ENCODE peak calls at places on chromosomes 7 and 10, in eight cellular contexts. One of them, this sample, is unnamed.
A peak's percentile ranks its signal among the peaks of the same experiment; 100 is the strongest.

GRCh38 chr7:2709553-2710165 is 21.7 kb downstream of the AMZ1 start:
- DNase-seq in mucosa of descending colon: peak; percentile 88
- DNase-seq in GM12865: peak; percentile 95
- DNase-seq in body of pancreas: peak; percentile 73
- DNase-seq in cardiac muscle cell: peak; percentile 75
- DNase-seq in fibroblast of lung: no peak
- DNase-seq in IMR-90: peak; percentile 27
- DNase-seq in epithelial cell of esophagus: peak; percentile 70
- DNase-seq in this sample: peak; percentile 38

GRCh38 chr7:80722596-80723141 is 84.2 kb downstream of the CD36 start:
- DNase-seq in fibroblast of lung: peak; percentile 100
- DNase-seq in IMR-90: peak; percentile 100
- DNase-seq in mucosa of descending colon: no peak
- DNase-seq in cardiac muscle cell: peak; percentile 6
- DNase-seq in epithelial cell of esophagus: peak; percentile 99
- DNase-seq in body of pancreas: peak; percentile 19
- DNase-seq in GM12865: no peak
- DNase-seq in this sample: peak; percentile 99

GRCh38 chr7:132393789-132394261 is 182.4 kb downstream of the PLXNA4 start:
- DNase-seq in GM12865: no peak
- DNase-seq in mucosa of descending colon: no peak
- DNase-seq in IMR-90: no peak
- DNase-seq in fibroblast of lung: peak; percentile 54
- DNase-seq in epithelial cell of esophagus: no peak
- DNase-seq in cardiac muscle cell: no peak
- DNase-seq in body of pancreas: peak; percentile 48
- DNase-seq in this sample: peak; percentile 36

GRCh38 chr10:115818015-115818414 is 455.0 kb downstream of the GFRA1 start:
- DNase-seq in epithelial cell of esophagus: no peak
- DNase-seq in mucosa of descending colon: no peak
- DNase-seq in IMR-90: peak; percentile 43
- DNase-seq in fibroblast of lung: peak; percentile 17
- DNase-seq in cardiac muscle cell: no peak
- DNase-seq in body of pancreas: no peak
- DNase-seq in GM12865: no peak
- DNase-seq in this sample: peak; percentile 35

GRCh38 chr10:113453351-113453750 is 99.5 kb upstream of the HABP2 start:
- DNase-seq in epithelial cell of esophagus: no peak
- DNase-seq in cardiac muscle cell: no peak
- DNase-seq in IMR-90: no peak
- DNase-seq in body of pancreas: no peak
- DNase-seq in GM12865: no peak
- DNase-seq in mucosa of descending colon: no peak
- DNase-seq in fibroblast of lung: no peak
- DNase-seq in this sample: no peak

GRCh38 chr7:130276796-130277762 is 10.4 kb downstream of the CPA2 start:
- DNase-seq in mucosa of descending colon: no peak
- DNase-seq in GM12865: peak; percentile 43
- DNase-seq in cardiac muscle cell: no peak
- DNase-seq in epithelial cell of esophagus: peak; percentile 66
- DNase-seq in fibroblast of lung: peak; percentile 88
- DNase-seq in body of pancreas: no peak
- DNase-seq in IMR-90: peak; percentile 78
- DNase-seq in this sample: peak; percentile 79

GRCh38 chr10:96618648-96619047 is 31.8 kb upstream of the TM9SF3 start:
- DNase-seq in cardiac muscle cell: peak; percentile 38
- DNase-seq in GM12865: no peak
- DNase-seq in body of pancreas: peak; percentile 79
- DNase-seq in IMR-90: no peak
- DNase-seq in fibroblast of lung: peak; percentile 27
- DNase-seq in mucosa of descending colon: no peak
- DNase-seq in epithelial cell of esophagus: no peak
- DNase-seq in this sample: peak; percentile 21

GRCh38 chr7:112089551-112089950 is 116.6 kb downstream of the DOCK4 start:
- DNase-seq in epithelial cell of esophagus: no peak
- DNase-seq in cardiac muscle cell: no peak
- DNase-seq in GM12865: no peak
- DNase-seq in IMR-90: no peak
- DNase-seq in mucosa of descending colon: no peak
- DNase-seq in fibroblast of lung: no peak
- DNase-seq in body of pancreas: no peak
- DNase-seq in this sample: no peak

GRCh38 chr10:78545756-78546155 is 512.1 kb downstream of the RPS24 start:
- DNase-seq in body of pancreas: no peak
- DNase-seq in GM12865: no peak
- DNase-seq in IMR-90: no peak
- DNase-seq in cardiac muscle cell: peak; percentile 30
- DNase-seq in epithelial cell of esophagus: no peak
- DNase-seq in fibroblast of lung: no peak
- DNase-seq in mucosa of descending colon: no peak
- DNase-seq in this sample: no peak

GRCh38 chr7:139231513-139232376 is 708 bp downstream of the UBN2 start:
- DNase-seq in body of pancreas: peak; percentile 22
- DNase-seq in cardiac muscle cell: peak; percentile 62
- DNase-seq in fibroblast of lung: peak; percentile 34
- DNase-seq in epithelial cell of esophagus: peak; percentile 29
- DNase-seq in IMR-90: peak; percentile 6
- DNase-seq in GM12865: peak; percentile 25
- DNase-seq in mucosa of descending colon: peak; percentile 65
- DNase-seq in this sample: no peak

GRCh38 chr7:16421333-16422099 is at the start of gene CRPPA:
- DNase-seq in cardiac muscle cell: peak; percentile 59
- DNase-seq in IMR-90: peak; percentile 21
- DNase-seq in GM12865: no peak
- DNase-seq in epithelial cell of esophagus: peak; percentile 89
- DNase-seq in fibroblast of lung: peak; percentile 56
- DNase-seq in body of pancreas: peak; percentile 45
- DNase-seq in mucosa of descending colon: peak; percentile 55
- DNase-seq in this sample: peak; percentile 50

GRCh38 chr10:784759-785538 is 95.5 kb upstream of the DIP2C start:
- DNase-seq in cardiac muscle cell: peak; percentile 53
- DNase-seq in mucosa of descending colon: no peak
- DNase-seq in epithelial cell of esophagus: peak; percentile 77
- DNase-seq in IMR-90: peak; percentile 88
- DNase-seq in body of pancreas: peak; percentile 81
- DNase-seq in GM12865: no peak
- DNase-seq in fibroblast of lung: peak; percentile 84
- DNase-seq in this sample: peak; percentile 80

GRCh38 chr10:49393301-49393700 is 2.6 kb downstream of the DRGX start:
- DNase-seq in GM12865: no peak
- DNase-seq in cardiac muscle cell: no peak
- DNase-seq in epithelial cell of esophagus: no peak
- DNase-seq in body of pancreas: no peak
- DNase-seq in mucosa of descending colon: no peak
- DNase-seq in IMR-90: no peak
- DNase-seq in fibroblast of lung: no peak
- DNase-seq in this sample: no peak

GRCh38 chr10:33832124-33832787 is 497.8 kb upstream of the NRP1 start:
- DNase-seq in fibroblast of lung: no peak
- DNase-seq in GM12865: no peak
- DNase-seq in cardiac muscle cell: no peak
- DNase-seq in IMR-90: no peak
- DNase-seq in mucosa of descending colon: no peak
- DNase-seq in body of pancreas: no peak
- DNase-seq in epithelial cell of esophagus: no peak
- DNase-seq in this sample: no peak

GRCh38 chr10:71748671-71749191 is 24.6 kb downstream of the VSIR start:
- DNase-seq in cardiac muscle cell: no peak
- DNase-seq in IMR-90: no peak
- DNase-seq in mucosa of descending colon: peak; percentile 90
- DNase-seq in body of pancreas: no peak
- DNase-seq in epithelial cell of esophagus: no peak
- DNase-seq in GM12865: peak; percentile 83
- DNase-seq in fibroblast of lung: no peak
- DNase-seq in this sample: no peak

GRCh38 chr7:101743241-101743994 is 74.0 kb upstream of the CUX1 start:
- DNase-seq in body of pancreas: peak; percentile 59
- DNase-seq in cardiac muscle cell: peak; percentile 79
- DNase-seq in GM12865: peak; percentile 81
- DNase-seq in fibroblast of lung: peak; percentile 74
- DNase-seq in IMR-90: peak; percentile 49
- DNase-seq in mucosa of descending colon: peak; percentile 69
- DNase-seq in epithelial cell of esophagus: peak; percentile 82
- DNase-seq in this sample: peak; percentile 61

GRCh38 chr10:71583076-71583475 is 136.5 kb downstream of the C10orf105 start:
- DNase-seq in GM12865: no peak
- DNase-seq in cardiac muscle cell: no peak
- DNase-seq in mucosa of descending colon: no peak
- DNase-seq in epithelial cell of esophagus: no peak
- DNase-seq in body of pancreas: no peak
- DNase-seq in fibroblast of lung: no peak
- DNase-seq in IMR-90: no peak
- DNase-seq in this sample: no peak

GRCh38 chr7:77205706-77206105 is 6.1 kb upstream of the FGL2 start:
- DNase-seq in body of pancreas: no peak
- DNase-seq in GM12865: no peak
- DNase-seq in epithelial cell of esophagus: no peak
- DNase-seq in mucosa of descending colon: no peak
- DNase-seq in cardiac muscle cell: no peak
- DNase-seq in fibroblast of lung: no peak
- DNase-seq in IMR-90: peak; percentile 39
- DNase-seq in this sample: no peak

GRCh38 chr7:154463794-154464193 is 411.6 kb downstream of the DPP6 start:
- DNase-seq in body of pancreas: no peak
- DNase-seq in GM12865: no peak
- DNase-seq in mucosa of descending colon: no peak
- DNase-seq in IMR-90: no peak
- DNase-seq in cardiac muscle cell: no peak
- DNase-seq in epithelial cell of esophagus: no peak
- DNase-seq in fibroblast of lung: no peak
- DNase-seq in this sample: no peak

GRCh38 chr10:100483876-100484666 is 21.3 kb downstream of the WNT8B start:
- DNase-seq in epithelial cell of esophagus: no peak
- DNase-seq in cardiac muscle cell: no peak
- DNase-seq in IMR-90: no peak
- DNase-seq in GM12865: no peak
- DNase-seq in mucosa of descending colon: no peak
- DNase-seq in fibroblast of lung: no peak
- DNase-seq in body of pancreas: no peak
- DNase-seq in this sample: no peak

GRCh38 chr10:100482834-100483185 is 20.0 kb downstream of the WNT8B start:
- DNase-seq in GM12865: no peak
- DNase-seq in cardiac muscle cell: peak; percentile 3
- DNase-seq in epithelial cell of esophagus: no peak
- DNase-seq in mucosa of descending colon: no peak
- DNase-seq in body of pancreas: no peak
- DNase-seq in fibroblast of lung: no peak
- DNase-seq in IMR-90: no peak
- DNase-seq in this sample: no peak

GRCh38 chr10:100482181-100482833 is 19.5 kb downstream of the WNT8B start:
- DNase-seq in epithelial cell of esophagus: peak; percentile 70
- DNase-seq in GM12865: peak; percentile 76
- DNase-seq in fibroblast of lung: peak; percentile 66
- DNase-seq in cardiac muscle cell: peak; percentile 89
- DNase-seq in IMR-90: peak; percentile 74
- DNase-seq in body of pancreas: peak; percentile 85
- DNase-seq in mucosa of descending colon: peak; percentile 81
- DNase-seq in this sample: peak; percentile 69

GRCh38 chr10:100480002-100480401 is 17.2 kb downstream of the WNT8B start:
- DNase-seq in body of pancreas: no peak
- DNase-seq in IMR-90: no peak
- DNase-seq in cardiac muscle cell: no peak
- DNase-seq in epithelial cell of esophagus: no peak
- DNase-seq in fibroblast of lung: no peak
- DNase-seq in mucosa of descending colon: no peak
- DNase-seq in GM12865: no peak
- DNase-seq in this sample: no peak

GRCh38 chr10:100481462-100482081 is 18.8 kb downstream of the WNT8B start:
- DNase-seq in body of pancreas: peak; percentile 88
- DNase-seq in cardiac muscle cell: peak; percentile 83
- DNase-seq in fibroblast of lung: peak; percentile 70
- DNase-seq in IMR-90: peak; percentile 81
- DNase-seq in GM12865: peak; percentile 91
- DNase-seq in epithelial cell of esophagus: peak; percentile 91
- DNase-seq in mucosa of descending colon: peak; percentile 81
- DNase-seq in this sample: peak; percentile 84
- TF ChIP-seq CTCF in body of pancreas: no peak
- TF ChIP-seq CTCF in cardiac muscle cell: no peak
- TF ChIP-seq CTCF in fibroblast of lung: no peak
- TF ChIP-seq CTCF in IMR-90: no peak
- TF ChIP-seq CTCF in GM12865: no peak
- TF ChIP-seq CTCF in epithelial cell of esophagus: no peak
- TF ChIP-seq CTCF in mucosa of descending colon: no peak
- TF ChIP-seq CTCF in this sample: no peak

GRCh38 chr10:131968949-131969348 is 12.8 kb downstream of the BNIP3 start:
- DNase-seq in cardiac muscle cell: no peak
- DNase-seq in mucosa of descending colon: no peak
- DNase-seq in epithelial cell of esophagus: no peak
- DNase-seq in fibroblast of lung: no peak
- DNase-seq in GM12865: no peak
- DNase-seq in IMR-90: no peak
- DNase-seq in body of pancreas: no peak
- DNase-seq in this sample: no peak
- H3K4me3 ChIP-seq in cardiac muscle cell: no peak overlapping the region
- H3K4me3 ChIP-seq in mucosa of descending colon: no peak overlapping the region
- H3K4me3 ChIP-seq in epithelial cell of esophagus: no peak overlapping the region
- H3K4me3 ChIP-seq in fibroblast of lung: no peak overlapping the region
- H3K4me3 ChIP-seq in GM12865: no peak overlapping the region
- H3K4me3 ChIP-seq in IMR-90: no peak overlapping the region
- H3K4me3 ChIP-seq in body of pancreas: no peak overlapping the region
- H3K4me3 ChIP-seq in this sample: no peak overlapping the region

GRCh38 chr7:146123715-146124114 is 7.1 kb downstream of the CNTNAP2 start:
- DNase-seq in body of pancreas: no peak
- DNase-seq in epithelial cell of esophagus: no peak
- DNase-seq in mucosa of descending colon: no peak
- DNase-seq in IMR-90: no peak
- DNase-seq in GM12865: no peak
- DNase-seq in cardiac muscle cell: no peak
- DNase-seq in fibroblast of lung: no peak
- DNase-seq in this sample: no peak

GRCh38 chr7:146129997-146130396 is 13.4 kb downstream of the CNTNAP2 start:
- DNase-seq in fibroblast of lung: no peak
- DNase-seq in IMR-90: no peak
- DNase-seq in cardiac muscle cell: no peak
- DNase-seq in epithelial cell of esophagus: no peak
- DNase-seq in GM12865: no peak
- DNase-seq in body of pancreas: no peak
- DNase-seq in mucosa of descending colon: no peak
- DNase-seq in this sample: no peak

GRCh38 chr7:146131701-146132100 is 15.1 kb downstream of the CNTNAP2 start:
- DNase-seq in cardiac muscle cell: no peak
- DNase-seq in GM12865: no peak
- DNase-seq in IMR-90: no peak
- DNase-seq in fibroblast of lung: no peak
- DNase-seq in mucosa of descending colon: no peak
- DNase-seq in body of pancreas: no peak
- DNase-seq in epithelial cell of esophagus: no peak
- DNase-seq in this sample: no peak

GRCh38 chr7:146129296-146129695 is 12.7 kb downstream of the CNTNAP2 start:
- DNase-seq in GM12865: no peak
- DNase-seq in cardiac muscle cell: peak; percentile 42
- DNase-seq in fibroblast of lung: no peak
- DNase-seq in IMR-90: no peak
- DNase-seq in mucosa of descending colon: no peak
- DNase-seq in epithelial cell of esophagus: no peak
- DNase-seq in body of pancreas: no peak
- DNase-seq in this sample: no peak

GRCh38 chr7:146126767-146127509 is 10.3 kb downstream of the CNTNAP2 start:
- DNase-seq in GM12865: no peak
- DNase-seq in fibroblast of lung: no peak
- DNase-seq in IMR-90: no peak
- DNase-seq in cardiac muscle cell: no peak
- DNase-seq in epithelial cell of esophagus: no peak
- DNase-seq in body of pancreas: no peak
- DNase-seq in mucosa of descending colon: no peak
- DNase-seq in this sample: no peak
- TF ChIP-seq CTCF in GM12865: no peak
- TF ChIP-seq CTCF in fibroblast of lung: no peak
- TF ChIP-seq CTCF in IMR-90: no peak
- TF ChIP-seq CTCF in cardiac muscle cell: no peak
- TF ChIP-seq CTCF in epithelial cell of esophagus: no peak
- TF ChIP-seq CTCF in body of pancreas: no peak
- TF ChIP-seq CTCF in mucosa of descending colon: no peak
- TF ChIP-seq CTCF in this sample: no peak

GRCh38 chr10:86795353-86795752 is 38.9 kb downstream of the BMPR1A start:
- DNase-seq in IMR-90: peak; percentile 89
- DNase-seq in cardiac muscle cell: peak; percentile 79
- DNase-seq in body of pancreas: no peak
- DNase-seq in epithelial cell of esophagus: peak; percentile 53
- DNase-seq in GM12865: no peak
- DNase-seq in mucosa of descending colon: no peak
- DNase-seq in fibroblast of lung: peak; percentile 90
- DNase-seq in this sample: peak; percentile 85
- H3K4me3 ChIP-seq in IMR-90: no peak overlapping the region
- H3K4me3 ChIP-seq in cardiac muscle cell: peak overlapping the region; percentile 3
- H3K4me3 ChIP-seq in body of pancreas: no peak overlapping the region
- H3K4me3 ChIP-seq in epithelial cell of esophagus: no peak overlapping the region
- H3K4me3 ChIP-seq in GM12865: no peak overlapping the region
- H3K4me3 ChIP-seq in mucosa of descending colon: no peak overlapping the region
- H3K4me3 ChIP-seq in fibroblast of lung: no peak overlapping the region
- H3K4me3 ChIP-seq in this sample: no peak overlapping the region

This sample was measured in astrocyte of the spinal cord.